ENCODE peak calls at places on chromosome 21, in eight cellular contexts. T is PC-3; X is activated T-cell treated with anti-CD3 and anti-CD28 coated beads, Interleukin-2, amount 50 U/mL, for 72 hours; B is amniotic stem cell; S is EH; Y is NCI-H748 treated with DMSO at 0.1 percent for 48 hours; M is left lung; C is T-helper 1 cell. K is an unnamed sample.
A peak's percentile ranks its signal among the peaks of the same experiment; 100 is the strongest.

GRCh38 chr21:19510057-19510456 is 1106.5 kb upstream of the TMPRSS15 start:
- DNase-seq in X (no peak), S (no peak), Y (no peak), B (no peak), M (no peak), T (no peak), C (no peak), K (no peak)

GRCh38 chr21:14573244-14573643 is 27.1 kb upstream of the SAMSN1 start:
- DNase-seq in X (no peak), Y (no peak), M (no peak), B (no peak), S (no peak), T (no peak), C (no peak), K (no peak)

GRCh38 chr21:45938811-45939520 is 42.6 kb upstream of the COL6A1 start:
- DNase-seq in C (no peak), B (no peak), X (no peak), T (no peak), Y (no peak), S (no peak), M (no peak), K (no peak)

GRCh38 chr21:21406918-21407317 is 408.7 kb downstream of the NCAM2 start:
- DNase-seq in X (no peak), S (no peak), C (no peak), B (no peak), Y (no peak), M (no peak), T (no peak), K (no peak)

GRCh38 chr21:26120833-26121232 is 49.7 kb downstream of the APP start:
- DNase-seq in X (no peak), T (no peak), S (no peak), B (no peak), M (no peak), C (no peak), Y (no peak), K (peak; percentile 96)

GRCh38 chr21:15592271-15592860 is 137.4 kb upstream of the USP25 start:
- DNase-seq in B (peak; percentile 4), M (no peak), S (peak; percentile 41), C (no peak), Y (peak; percentile 14), X (no peak), T (peak; percentile 89), K (peak; percentile 58)

GRCh38 chr21:42401164-42401563 is 2.5 kb upstream of the UBASH3A start:
- DNase-seq in T (no peak), Y (no peak), X (no peak), B (no peak), C (no peak), S (peak; percentile 20), M (peak; percentile 51), K (peak; percentile 20)

GRCh38 chr21:33236799-33237198 is 7.1 kb downstream of the IFNAR2 start:
- DNase-seq in M (no peak), C (no peak), T (no peak), S (no peak), X (no peak), B (no peak), Y (no peak), K (no peak)

GRCh38 chr21:34690041-34690792 is 21.4 kb downstream of the CLIC6 start:
- DNase-seq in S (no peak), C (no peak), M (no peak), B (no peak), T (peak; percentile 78), X (no peak), Y (peak; percentile 90), K (peak; percentile 65)

GRCh38 chr21:42082501-42083360 is 11.6 kb downstream of the UMODL1 start:
- DNase-seq in M (no peak), X (no peak), B (no peak), S (no peak), C (no peak), T (no peak), Y (no peak), K (no peak)

GRCh38 chr21:34606051-34606450 is 8.9 kb downstream of the RCAN1 start:
- DNase-seq in C (no peak), T (no peak), S (no peak), X (no peak), B (no peak), M (no peak), Y (no peak), K (no peak)

GRCh38 chr21:46111193-46111571 is 13.3 kb downstream of the COL6A2 start:
- DNase-seq in T (no peak), C (no peak), M (peak; percentile 22), X (no peak), B (no peak), S (no peak), Y (no peak), K (no peak)